ENCODE peak calls at places on chromosomes 12 and 14, in six cellular contexts. R is WTC11, M is transverse colon, S is fibroblast of pulmonary artery, E is brain microvascular endothelial cell, K is lower lobe of right lung. X is an unnamed sample.

GRCh38 chr14:68143341-68143807 is 323.8 kb downstream of the RAD51B start:
- DNase-seq in R (no peak), M (peak; percentile 61), S (peak; percentile 98), E (no peak), K (no peak), X (no peak)

GRCh38 chr12:129201029-129201428 is 347.8 kb downstream of the GLT1D1 start:
- DNase-seq in R (no peak), M (no peak), S (no peak), E (no peak), K (no peak), X (no peak)

GRCh38 chr14:103889313-103890051 is 38.8 kb upstream of the TDRD9 start:
- DNase-seq in R (no peak), M (peak; percentile 76), S (peak; percentile 8), E (peak; percentile 16), K (peak; percentile 56), X (no peak)

GRCh38 chr14:94423465-94424056 is 29.0 kb downstream of the SERPINA11 start:
- DNase-seq in R (peak; percentile 90), M (peak; percentile 73), S (peak; percentile 79), E (peak; percentile 68), K (peak; percentile 84), X (no peak)

GRCh38 chr14:105019861-105020814 is 745 bp downstream of the CDCA4 start:
- DNase-seq in R (peak; percentile 52), M (peak; percentile 60), S (peak; percentile 30), E (peak; percentile 13), K (peak; percentile 61), X (no peak)

GRCh38 chr12:21642707-21643389 is 14.8 kb downstream of the LDHB start:
- DNase-seq in R (no peak), M (no peak), S (peak; percentile 67), E (no peak), K (no peak), X (no peak)

GRCh38 chr14:21015312-21015711 is 9.5 kb downstream of the NDRG2 start:
- DNase-seq in R (no peak), M (no peak), S (no peak), E (no peak), K (no peak), X (no peak)

GRCh38 chr14:80425686-80426085 is 214.4 kb upstream of the DIO2 start:
- DNase-seq in R (no peak), M (no peak), S (peak; percentile 94), E (peak; percentile 98), K (no peak), X (no peak)

GRCh38 chr14:95897280-95897679 is 20.6 kb downstream of the TUNAR start:
- DNase-seq in R (no peak), M (no peak), S (no peak), E (no peak), K (no peak), X (no peak)

GRCh38 chr12:117892441-117892840 is 76.3 kb downstream of the KSR2 start:
- DNase-seq in R (no peak), M (no peak), S (no peak), E (no peak), K (no peak), X (no peak)
- TF ChIP-seq CTCF in R (no peak), M (no peak), S (no peak), E (no peak), K (no peak), X (no peak)

GRCh38 chr12:56315626-56316473 is at the start of gene CNPY2:
- DNase-seq in R (peak; percentile 97), M (peak; percentile 96), S (peak; percentile 98), E (peak; percentile 98), K (peak; percentile 98), X (peak; percentile 96)

GRCh38 chr12:56315256-56315625 is 547 bp downstream of the CNPY2 start:
- DNase-seq in R (no peak), M (peak; percentile 24), S (no peak), E (peak; percentile 11), K (no peak), X (no peak)

GRCh38 chr12:56321027-56321426 is 5.2 kb upstream of the CNPY2 start:
- DNase-seq in R (no peak), M (no peak), S (no peak), E (no peak), K (no peak), X (no peak)

GRCh38 chr12:56317675-56318074 is 1.9 kb upstream of the CNPY2 start:
- DNase-seq in R (peak; percentile 36), M (no peak), S (no peak), E (no peak), K (no peak), X (no peak)
- TF ChIP-seq CTCF in R (no peak), M (no peak), S (no peak), E (no peak), K (no peak), X (no peak)

GRCh38 chr12:68001486-68002466 is 12.5 kb downstream of the IFNG-AS1 start:
- DNase-seq in R (no peak), M (no peak), S (peak; percentile 14), E (no peak), K (no peak), X (no peak)
- TF ChIP-seq CTCF in R (no peak), M (no peak), S (peak; percentile 25), E (peak; percentile 40), K (peak; percentile 15), X (peak; percentile 73)

GRCh38 chr12:15754233-15754632 is 35.0 kb downstream of the EPS8 start:
- DNase-seq in R (no peak), M (no peak), S (peak; percentile 29), E (no peak), K (no peak), X (no peak)
- TF ChIP-seq CTCF in R (no peak), M (no peak), S (no peak), E (no peak), K (no peak), X (no peak)

X was measured in chondrocyte.